ENCODE peak calls at places on chromosomes 4 and X, in nine cellular contexts. S is brain microvascular endothelial cell, E is uterus, O is left ventricle myocardium inferior, H is amygdala, U is NCI-H82, D is PC-3, A is kidney tubule cell, N is T-helper 2 cell. B is an unnamed sample.
A peak's percentile ranks its signal among the peaks of the same experiment; 100 is the strongest.

GRCh38 chr4:67922697-67923096 is 38.9 kb upstream of the TMPRSS11D start:
- DNase-seq in S (no peak), E (no peak), O (no peak), H (no peak), U (no peak), D (no peak), A (peak; percentile 37), N (no peak), B (no peak)

GRCh38 chrX:91108761-91109160 is 325.9 kb upstream of the PABPC5 start:
- DNase-seq in S (no peak), E (no peak), O (no peak), H (no peak), U (no peak), D (no peak), A (no peak), N (no peak), B (no peak)

GRCh38 chr4:110442309-110442708 is 33.6 kb upstream of the ENPEP start:
- DNase-seq in S (no peak), E (no peak), O (no peak), H (no peak), U (no peak), D (peak; percentile 25), A (peak; percentile 41), N (no peak), B (no peak)

GRCh38 chr4:2787230-2788100 is 5.4 kb upstream of the SH3BP2 start:
- DNase-seq in S (no peak), E (no peak), O (no peak), H (no peak), U (no peak), D (no peak), A (no peak), N (peak; percentile 53), B (no peak)

GRCh38 chr4:148344382-148344781 is 97.8 kb downstream of the NR3C2 start:
- DNase-seq in S (no peak), E (no peak), O (no peak), H (no peak), U (no peak), D (no peak), A (no peak), N (no peak), B (no peak)

GRCh38 chr4:55933611-55934010 is 15.1 kb upstream of the CEP135 start:
- DNase-seq in S (no peak), E (no peak), O (no peak), H (no peak), U (no peak), D (no peak), A (no peak), N (no peak), B (no peak)

GRCh38 chr4:78622253-78622979 is 70.8 kb downstream of the ANXA3 start:
- DNase-seq in S (peak; percentile 58), E (no peak), O (no peak), H (no peak), U (peak; percentile 43), D (peak; percentile 14), A (peak; percentile 85), N (no peak), B (no peak)

GRCh38 chr4:141657550-141657949 is 21.2 kb downstream of the IL15 start:
- DNase-seq in S (no peak), E (no peak), O (no peak), H (no peak), U (peak; percentile 2), D (no peak), A (no peak), N (no peak), B (no peak)

GRCh38 chr4:105015750-105016149 is 130.9 kb upstream of the TET2 start:
- DNase-seq in S (no peak), E (no peak), O (no peak), H (no peak), U (no peak), D (no peak), A (no peak), N (no peak), B (no peak)

GRCh38 chr4:127145001-127145400 is 487.8 kb upstream of the INTU start:
- DNase-seq in S (no peak), E (no peak), O (no peak), H (no peak), U (peak; percentile 79), D (no peak), A (no peak), N (no peak), B (no peak)

GRCh38 chr4:166014411-166014810 is 141.4 kb downstream of the TLL1 start:
- DNase-seq in S (no peak), E (no peak), O (no peak), H (no peak), U (no peak), D (peak; percentile 80), A (peak; percentile 23), N (no peak), B (no peak)

GRCh38 chr4:61064636-61065035 is 135.5 kb upstream of the ADGRL3 start:
- DNase-seq in S (no peak), E (no peak), O (no peak), H (no peak), U (peak; percentile 63), D (peak; percentile 93), A (no peak), N (no peak), B (no peak)

GRCh38 chrX:28127662-28128061 is 146.4 kb upstream of the DCAF8L1 start:
- DNase-seq in S (no peak), E (no peak), O (no peak), H (no peak), U (no peak), D (peak; percentile 16), A (no peak), N (no peak), B (no peak)

GRCh38 chrX:72048515-72049455 is 82.9 kb downstream of the RTL5 start:
- DNase-seq in S (no peak), E (no peak), O (no peak), H (no peak), U (peak; percentile 68), D (peak; percentile 10), A (no peak), N (no peak), B (no peak)

GRCh38 chrX:121208563-121208962 is 161.2 kb downstream of the GLUD2 start:
- DNase-seq in S (no peak), E (no peak), O (no peak), H (no peak), U (no peak), D (no peak), A (no peak), N (no peak), B (no peak)

B was measured in lung.